ENCODE peak calls at places on chromosomes 5 and 9, in eight cellular contexts. K is suprapubic skin, A is sigmoid colon, D is transverse colon, X is heart left ventricle, O is A549, F is Peyer's patch, Q is prostate gland. W is an unnamed sample.

GRCh38 chr5:99605904-99606303 is 677.1 kb upstream of the CHD1 start:
- DNase-seq in O (no peak), X (no peak), A (no peak), D (no peak), K (no peak), F (no peak), Q (no peak), W (no peak)

GRCh38 chr5:99088309-99088708 is 159.5 kb upstream of the CHD1 start:
- DNase-seq in A (no peak), X (no peak), K (no peak), F (no peak), Q (no peak), O (no peak), D (no peak), W (peak)

GRCh38 chr5:167229751-167230150 is 1061.7 kb upstream of the WWC1 start:
- DNase-seq in K (no peak), Q (no peak), F (no peak), D (no peak), X (no peak), A (no peak), O (no peak), W (no peak)

GRCh38 chr5:42749020-42749419 is 7.6 kb upstream of the CCDC152 start:
- DNase-seq in O (no peak), Q (no peak), K (no peak), X (no peak), A (no peak), F (no peak), D (no peak), W (no peak)

GRCh38 chr5:1502046-1502736 is 21.6 kb downstream of the LPCAT1 start:
- DNase-seq in O (no peak), K (no peak), A (no peak), F (peak), X (peak), D (peak), Q (no peak), W (peak)

GRCh38 chr5:148455055-148455675 is 71.4 kb downstream of the FBXO38 start:
- DNase-seq in K (no peak), Q (no peak), D (no peak), O (no peak), X (no peak), A (no peak), F (no peak), W (no peak)

GRCh38 chr9:131959887-131960286 is 119.8 kb downstream of the MED27 start:
- DNase-seq in F (no peak), D (no peak), K (no peak), X (no peak), Q (no peak), O (no peak), A (no peak), W (no peak)

GRCh38 chr9:37311938-37312730 is 110.4 kb upstream of the GRHPR start:
- DNase-seq in O (no peak), A (no peak), D (no peak), K (no peak), X (no peak), Q (no peak), F (no peak), W (no peak)

GRCh38 chr5:39376293-39376714 is 12.0 kb upstream of the C9 start:
- DNase-seq in Q (peak), D (peak), A (no peak), K (no peak), X (no peak), O (peak), F (peak), W (peak)

GRCh38 chr5:25858019-25858418 is 1180.4 kb downstream of the CDH9 start:
- DNase-seq in K (no peak), F (no peak), O (no peak), X (no peak), D (no peak), Q (no peak), A (no peak), W (no peak)

GRCh38 chr5:34464820-34465219 is 191.3 kb upstream of the RAI14 start:
- DNase-seq in K (no peak), A (no peak), Q (no peak), X (no peak), F (no peak), O (no peak), D (no peak), W (no peak)

GRCh38 chr5:43232943-43233833 is 41.2 kb downstream of the NIM1K start:
- DNase-seq in O (no peak), F (no peak), K (no peak), D (no peak), A (no peak), X (no peak), Q (no peak), W (no peak)

GRCh38 chr5:39355324-39355723 is 9.0 kb downstream of the C9 start:
- DNase-seq in K (no peak), F (no peak), Q (no peak), A (no peak), X (no peak), D (no peak), O (no peak), W (no peak)

GRCh38 chr5:133849116-133849515 is 119.3 kb downstream of the C5orf15 start:
- DNase-seq in Q (no peak), D (no peak), O (no peak), F (no peak), K (no peak), A (no peak), X (no peak), W (no peak)

GRCh38 chr5:173752636-173753035 is 135.5 kb upstream of the CPEB4 start:
- DNase-seq in A (no peak), D (no peak), X (no peak), O (no peak), Q (no peak), F (no peak), K (no peak), W (peak)

GRCh38 chr5:154352960-154353548 is 92.7 kb upstream of the SAP30L start:
- DNase-seq in X (no peak), O (no peak), K (no peak), A (peak), F (no peak), Q (no peak), D (no peak), W (no peak)

GRCh38 chr9:37029304-37029775 is 4.7 kb downstream of the PAX5 start:
- DNase-seq in Q (no peak), A (no peak), D (no peak), K (no peak), O (no peak), F (peak), X (no peak), W (no peak)

GRCh38 chr9:137176302-137177182 is 4.7 kb upstream of the TMEM210 start:
- DNase-seq in Q (peak), X (no peak), O (peak), K (no peak), A (no peak), D (peak), F (peak), W (peak)

GRCh38 chr9:126834672-126835071 is 25.8 kb upstream of the ZBTB34 start:
- DNase-seq in A (no peak), F (no peak), K (no peak), Q (no peak), D (no peak), X (no peak), O (no peak), W (no peak)

GRCh38 chr5:141821430-141821925 is 56.7 kb downstream of the PCDH1 start:
- DNase-seq in A (no peak), D (no peak), K (no peak), X (no peak), O (peak), F (no peak), Q (no peak), W (peak)

GRCh38 chr5:172881691-172882370 is 47.8 kb downstream of the ERGIC1 start:
- DNase-seq in A (no peak), Q (no peak), D (no peak), K (no peak), O (no peak), F (no peak), X (peak), W (peak)

GRCh38 chr5:135091286-135091685 is 57.3 kb upstream of the PITX1 start:
- DNase-seq in A (no peak), K (peak), X (no peak), Q (no peak), D (no peak), F (peak), O (no peak), W (no peak)

GRCh38 chr9:100474082-100474949 is 1.4 kb downstream of the TMEFF1 start:
- DNase-seq in F (no peak), A (no peak), D (no peak), X (no peak), Q (no peak), K (no peak), O (no peak), W (no peak)

GRCh38 chr5:32713396-32714381 is 2.6 kb downstream of the NPR3 start:
- DNase-seq in X (peak), Q (peak), D (peak), A (peak), K (no peak), F (no peak), O (no peak), W (peak)

GRCh38 chr5:142865631-142866030 is 95.5 kb downstream of the ARHGAP26 start:
- DNase-seq in K (no peak), D (no peak), A (no peak), X (no peak), Q (no peak), O (no peak), F (no peak), W (no peak)

GRCh38 chr9:133839822-133840329 is 101.7 kb upstream of the SARDH start:
- DNase-seq in K (no peak), D (no peak), F (no peak), A (no peak), O (no peak), X (peak), Q (no peak), W (no peak)

GRCh38 chr5:179833709-179834070 is 13.0 kb downstream of the SQSTM1 start:
- DNase-seq in D (no peak), F (no peak), Q (no peak), K (no peak), A (no peak), X (no peak), O (no peak), W (no peak)
- TF ChIP-seq POLR2A in D (no peak), F (no peak), Q (no peak), K (no peak), A (no peak), X (no peak), O (no peak), W (no peak)

DNA sequence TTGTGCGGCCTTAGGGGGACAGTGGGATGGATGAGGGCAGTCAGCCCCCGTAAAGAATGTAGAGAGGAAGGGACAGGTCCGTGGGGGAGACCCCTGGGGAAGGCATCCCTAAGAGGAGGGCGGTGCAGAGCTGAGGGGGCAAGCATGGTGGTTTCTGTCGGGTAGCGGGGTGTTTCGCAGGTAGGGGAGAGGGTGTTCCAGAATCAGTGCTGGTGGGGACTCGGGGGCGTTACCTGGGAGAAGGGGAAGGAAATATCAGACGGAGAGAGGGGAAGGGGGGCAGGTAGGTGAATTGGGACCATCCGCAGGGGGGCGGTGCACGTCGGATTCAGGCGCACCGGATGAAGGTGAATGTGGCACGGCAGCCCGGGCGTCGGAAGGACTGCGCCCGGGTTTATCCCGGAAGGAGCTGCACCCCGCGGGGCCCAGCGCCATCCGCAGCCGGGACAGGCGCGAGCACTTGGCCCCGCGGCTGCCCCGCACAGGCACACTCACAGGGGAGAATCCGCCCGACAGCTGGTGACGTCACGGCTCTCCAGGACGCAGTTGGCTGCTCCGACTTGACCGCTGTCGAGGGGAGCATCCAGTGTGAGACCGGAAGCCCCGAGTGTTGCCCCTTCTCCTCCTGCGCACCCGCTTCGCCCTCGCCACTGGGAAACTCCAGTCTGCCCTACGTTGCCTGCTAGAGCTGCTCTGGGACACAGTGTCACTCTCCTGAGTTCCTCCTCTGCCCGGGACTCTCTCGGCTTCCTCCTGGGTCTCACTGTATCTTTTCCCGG is 1.3 kb downstream of the CD72 start:
- DNase-seq in A (peak), F (peak), X (peak), K (peak), Q (peak), D (peak), O (no peak), W (peak)
- TF ChIP-seq POLR2A in A (no peak), F (peak), X (no peak), K (no peak), Q (no peak), D (no peak), O (no peak), W (no peak)

DNA sequence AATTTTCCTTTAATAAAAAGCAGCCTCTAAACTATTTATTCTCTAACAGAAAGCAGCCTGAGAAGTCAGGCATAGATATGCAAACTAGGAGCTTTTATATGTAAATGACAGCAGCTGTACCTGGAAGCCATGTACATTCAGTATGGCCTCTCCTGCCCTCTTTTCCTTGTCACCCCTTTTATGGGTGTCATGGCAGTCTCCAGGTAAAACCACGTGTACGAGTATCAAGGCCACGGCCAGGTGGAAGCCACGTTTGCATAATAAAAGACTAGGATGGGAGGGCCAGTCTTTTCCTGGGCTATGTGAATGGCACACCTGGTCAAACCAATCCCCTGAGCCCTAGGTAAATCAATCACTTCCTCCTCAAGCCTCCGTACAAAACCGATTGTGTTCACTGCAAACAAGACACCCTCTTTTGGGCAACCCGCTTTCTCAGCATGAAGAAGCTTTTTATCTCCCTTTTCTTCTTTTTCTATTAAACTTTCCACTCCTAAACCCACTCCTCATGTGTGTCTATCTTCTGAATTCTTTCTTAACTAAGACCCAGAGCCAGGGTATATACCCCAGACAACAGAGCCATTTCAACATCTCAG is 419.5 kb upstream of the CTNND2 start:
- DNase-seq in A (no peak), O (no peak), X (no peak), D (no peak), K (no peak), Q (no peak), F (no peak), W (no peak)
- TF ChIP-seq POLR2A in A (no peak), O (no peak), X (no peak), D (no peak), K (no peak), Q (no peak), F (no peak), W (no peak)

DNA sequence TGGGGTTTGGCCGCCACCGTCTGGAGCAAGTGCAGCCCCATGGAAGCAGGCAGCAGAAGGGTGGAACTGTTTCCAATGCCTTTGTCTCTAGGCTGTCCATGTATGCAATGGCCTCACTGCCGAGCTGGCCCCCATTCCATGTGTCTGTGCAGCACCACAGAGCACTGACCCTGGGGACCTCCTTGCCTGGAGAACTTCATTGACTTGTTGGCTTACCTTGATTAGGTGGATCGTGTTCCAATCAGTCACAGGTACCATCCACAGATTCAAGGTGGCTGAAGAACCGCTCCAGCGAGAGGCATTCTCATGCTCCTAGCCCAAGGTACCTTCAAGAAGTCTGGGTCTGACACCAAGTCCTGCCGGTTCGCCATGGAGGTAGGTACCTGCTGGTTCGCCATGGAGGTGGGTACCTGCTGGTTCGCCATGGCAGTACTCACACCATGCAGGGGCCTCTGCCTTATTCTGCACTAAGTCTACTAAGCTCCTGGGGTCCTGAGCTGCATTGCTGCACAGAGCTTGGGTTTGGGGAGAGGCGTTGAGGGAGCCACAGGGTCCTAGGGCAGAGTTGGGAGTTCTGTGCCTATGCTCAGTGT is 358.3 kb upstream of the IRX1 start:
- DNase-seq in O (no peak), K (no peak), Q (no peak), X (no peak), F (no peak), A (no peak), D (no peak), W (no peak)
- TF ChIP-seq POLR2A in O (no peak), K (no peak), Q (no peak), X (no peak), F (no peak), A (no peak), D (no peak), W (no peak)

W was measured in erythroblast.